ENCODE peak calls at places on chromosomes 7 and 10, in four cellular contexts. P, L, E and J are unnamed samples.

GRCh38 chr10:132158810-132159209 is 27.9 kb upstream of the DPYSL4 start:
- DNase-seq in E (peak; percentile 71), L (no peak), P (no peak), J (no peak)

GRCh38 chr10:100670828-100671479 is 74.4 kb upstream of the PAX2 start:
- DNase-seq in E (peak; percentile 92), P (peak; percentile 94), L (peak; percentile 68), J (no peak)

GRCh38 chr7:4204530-4205165 is 477.4 kb upstream of the FOXK1 start:
- DNase-seq in P (no peak), E (no peak), L (no peak), J (no peak)

GRCh38 chr10:78025685-78026364 is 3.5 kb downstream of the POLR3A start:
- DNase-seq in L (no peak), E (no peak), P (no peak), J (no peak)

GRCh38 chr10:75261813-75262725 is 26.3 kb upstream of the COMTD1 start:
- DNase-seq in L (no peak), P (no peak), E (peak; percentile 66), J (no peak)

GRCh38 chr7:1123721-1124120 is 35.8 kb downstream of the GPER1 start:
- DNase-seq in L (no peak), E (peak; percentile 79), P (peak; percentile 84), J (no peak)

GRCh38 chr7:159030490-159031134 is 114.1 kb downstream of the VIPR2 start:
- DNase-seq in P (peak; percentile 87), E (peak; percentile 97), L (peak; percentile 92), J (no peak)

GRCh38 chr7:98366562-98366938 is 34.3 kb downstream of the BAIAP2L1 start:
- DNase-seq in L (no peak), P (no peak), E (no peak), J (no peak)

GRCh38 chr7:10412426-10413019 is 561.1 kb upstream of the PHF14 start:
- DNase-seq in L (peak; percentile 36), E (peak; percentile 44), P (no peak), J (no peak)

GRCh38 chr10:92103376-92104084 is 180.0 kb downstream of the BTAF1 start:
- DNase-seq in P (no peak), E (no peak), L (no peak), J (no peak)

GRCh38 chr7:30062587-30062986 is 34.4 kb downstream of the PLEKHA8 start:
- DNase-seq in P (no peak), L (peak; percentile 57), E (peak; percentile 66), J (no peak)

GRCh38 chr10:92290076-92290836 is 622 bp downstream of the CPEB3 start:
- DNase-seq in P (no peak), L (peak; percentile 25), E (no peak), J (no peak)

GRCh38 chr10:69567920-69568319 is 5.3 kb downstream of the NEUROG3 start:
- DNase-seq in E (no peak), P (peak; percentile 90), L (peak; percentile 67), J (no peak)

GRCh38 chr7:1479287-1479686 is 20.0 kb upstream of the MICALL2 start:
- DNase-seq in L (no peak), P (no peak), E (no peak), J (no peak)

GRCh38 chr7:123075838-123076462 is 80.5 kb upstream of the TAS2R16 start:
- DNase-seq in L (no peak), E (no peak), P (no peak), J (no peak)

GRCh38 chr10:119302591-119303253 is 95.4 kb downstream of the GRK5 start:
- DNase-seq in P (no peak), E (no peak), L (no peak), J (no peak)

GRCh38 chr10:60717852-60718251 is 60.4 kb upstream of the CDK1 start:
- DNase-seq in E (no peak), L (no peak), P (no peak), J (no peak)

GRCh38 chr10:16828114-16828568 is 10.9 kb upstream of the RSU1 start:
- DNase-seq in P (peak; percentile 69), L (peak; percentile 32), E (peak; percentile 27), J (peak; percentile 48)

GRCh38 chr10:16822726-16823360 is 5.6 kb upstream of the RSU1 start:
- DNase-seq in E (no peak), P (no peak), L (no peak), J (no peak)

GRCh38 chr10:16832351-16833080 is 15.3 kb upstream of the RSU1 start:
- DNase-seq in E (no peak), L (no peak), P (no peak), J (no peak)

DNA sequence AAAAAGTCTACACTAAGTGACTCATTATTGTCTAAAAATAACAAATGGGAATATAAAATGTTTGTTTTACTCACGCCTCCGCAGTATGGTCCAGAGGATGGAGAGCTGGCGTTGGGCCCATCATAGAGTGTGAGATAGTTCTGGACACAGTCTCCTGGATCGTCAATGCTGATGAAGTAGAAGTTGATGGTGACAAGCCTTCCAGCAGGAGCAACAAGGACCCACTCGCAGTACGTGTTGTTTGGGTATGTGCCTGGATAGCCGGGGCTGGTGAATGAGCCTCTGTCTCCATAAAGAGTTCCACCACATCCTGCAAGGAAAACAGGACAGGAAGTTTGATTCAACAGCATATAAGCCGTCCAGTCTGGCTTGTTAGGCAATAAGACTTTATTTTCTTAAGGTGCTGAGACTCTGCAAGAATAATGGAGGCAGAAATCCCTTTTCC is 11.5 kb upstream of the RSU1 start:
- DNase-seq in E (no peak), L (no peak), P (no peak), J (no peak)
- TF ChIP-seq NRF1 in E (no peak), L (no peak), P (no peak), J (no peak)

GRCh38 chr7:52309631-52310030 is 725.8 kb upstream of the POM121L12 start:
- DNase-seq in L (no peak), P (no peak), E (no peak), J (no peak)

GRCh38 chr7:52311886-52312285 is 723.5 kb upstream of the POM121L12 start:
- DNase-seq in L (no peak), P (no peak), E (no peak), J (no peak)
- TF ChIP-seq NRF1 in L (no peak), P (no peak), E (no peak), J (no peak)

GRCh38 chr7:140190588-140190987 is 13.8 kb upstream of the KDM7A start:
- DNase-seq in P (no peak), E (no peak), L (no peak), J (no peak)
- TF ChIP-seq NRF1 in P (no peak), E (no peak), L (no peak), J (no peak)

GRCh38 chr7:144508702-144509101 is 105.2 kb upstream of the NOBOX start:
- DNase-seq in P (no peak), E (no peak), L (no peak), J (peak; percentile 45)
- TF ChIP-seq NRF1 in P (no peak), E (no peak), L (no peak), J (no peak)

DNA sequence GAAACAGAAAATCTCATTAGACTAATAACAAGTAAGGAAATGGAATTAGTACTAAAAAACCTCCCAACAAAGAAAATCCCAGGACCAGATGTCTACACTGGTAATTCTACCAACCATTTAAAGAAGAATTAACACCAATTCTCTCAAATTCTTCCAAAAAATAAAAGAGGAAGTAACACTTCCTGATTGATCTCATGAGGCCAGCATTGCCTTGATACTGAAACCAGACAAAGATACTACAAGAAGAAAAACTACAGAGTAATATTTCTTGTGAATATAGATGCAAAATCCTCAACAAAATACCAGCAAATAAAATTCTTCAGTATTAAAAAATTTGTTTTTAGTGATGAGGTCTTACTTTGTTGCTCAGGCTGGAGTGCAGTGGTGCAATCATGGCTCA is 21.3 kb downstream of the GCK start:
- DNase-seq in P (no peak), L (no peak), E (no peak), J (no peak)
- TF ChIP-seq NRF1 in P (no peak), L (no peak), E (no peak), J (no peak)